ENCODE peak calls at places on chromosomes 6 and 20, in eight cellular contexts. W is cardiac fibroblast, Q is non-pigmented ciliary epithelial cell, B is coronary artery, G is memory B cell, D is WTC11, F is NCI-H524, Y is SW 1271. I is an unnamed sample.

GRCh38 chr20:60009826-60010616 is 51.8 kb downstream of the CDH26 start:
- DNase-seq in G (no peak), W (no peak), F (peak; percentile 23), Y (no peak), Q (no peak), B (peak; percentile 4), D (no peak), I (no peak)

GRCh38 chr6:132466952-132467351 is 46.0 kb downstream of the STX7 start:
- DNase-seq in Q (peak; percentile 17), D (no peak), F (no peak), B (no peak), Y (no peak), W (peak; percentile 54), G (no peak), I (no peak)

GRCh38 chr6:15929685-15930084 is 199.2 kb upstream of the MYLIP start:
- DNase-seq in D (no peak), Q (no peak), G (no peak), F (no peak), W (no peak), Y (no peak), B (no peak), I (no peak)

GRCh38 chr6:111817451-111818146 is 55.7 kb downstream of the FYN start:
- DNase-seq in D (no peak), W (no peak), G (no peak), Y (no peak), Q (no peak), B (no peak), F (no peak), I (no peak)

GRCh38 chr6:142377112-142377848 is 75.5 kb downstream of the ADGRG6 start:
- DNase-seq in B (no peak), W (no peak), Y (peak; percentile 76), D (peak; percentile 65), F (peak; percentile 1), Q (no peak), G (no peak), I (no peak)

GRCh38 chr20:32132911-32133549 is 23.5 kb downstream of the TM9SF4 start:
- DNase-seq in G (no peak), Y (no peak), D (no peak), Q (no peak), F (no peak), B (no peak), W (no peak), I (no peak)

GRCh38 chr20:53623454-53624206 is 30.0 kb upstream of the ZNF217 start:
- DNase-seq in W (peak; percentile 88), F (peak; percentile 58), Q (peak; percentile 34), B (peak; percentile 77), Y (peak; percentile 75), D (peak; percentile 42), G (no peak), I (no peak)

GRCh38 chr20:33233129-33233774 is 2.5 kb upstream of the BPIFA1 start:
- DNase-seq in W (no peak), Y (no peak), D (peak; percentile 53), F (peak; percentile 86), B (no peak), G (no peak), Q (no peak), I (no peak)

GRCh38 chr20:59184880-59185447 is 21.3 kb downstream of the ZNF831 start:
- DNase-seq in G (no peak), W (peak; percentile 2), Q (no peak), B (no peak), D (no peak), F (no peak), Y (no peak), I (no peak)

GRCh38 chr6:35259194-35259945 is at the start of gene ZNF76:
- DNase-seq in B (peak; percentile 98), Q (peak; percentile 66), Y (peak; percentile 95), D (peak; percentile 97), G (peak; percentile 98), W (peak; percentile 98), F (peak; percentile 95), I (peak; percentile 99)

GRCh38 chr6:28446818-28447511 is 3.7 kb upstream of the ZSCAN23 start:
- DNase-seq in Y (no peak), D (peak; percentile 47), Q (no peak), W (no peak), F (no peak), G (no peak), B (no peak), I (no peak)

GRCh38 chr6:71250050-71250689 is 38.4 kb upstream of the OGFRL1 start:
- DNase-seq in B (no peak), D (no peak), Y (peak; percentile 87), F (no peak), W (peak; percentile 97), G (no peak), Q (peak; percentile 74), I (no peak)

GRCh38 chr20:36116813-36117441 is 37.6 kb upstream of the EPB41L1 start:
- DNase-seq in W (peak; percentile 76), F (no peak), G (no peak), Q (no peak), Y (no peak), D (no peak), B (no peak), I (no peak)

GRCh38 chr20:59207742-59208357 is 44.2 kb downstream of the ZNF831 start:
- DNase-seq in Q (no peak), D (peak; percentile 86), B (no peak), W (peak; percentile 10), F (peak; percentile 21), G (peak; percentile 74), Y (no peak), I (no peak)

GRCh38 chr6:1461207-1461606 is 71.8 kb downstream of the FOXF2 start:
- DNase-seq in Q (peak; percentile 57), F (no peak), Y (no peak), D (no peak), B (no peak), W (peak; percentile 59), G (no peak), I (no peak)

GRCh38 chr6:81950877-81951276 is 198.4 kb upstream of the TENT5A start:
- DNase-seq in D (no peak), W (peak; percentile 56), B (no peak), G (no peak), Y (no peak), F (no peak), Q (peak; percentile 71), I (no peak)

GRCh38 chr6:107116328-107116892 is 1.1 kb upstream of the BEND3 start:
- DNase-seq in F (peak; percentile 61), Y (no peak), D (peak; percentile 52), Q (no peak), G (peak; percentile 31), B (no peak), W (peak; percentile 25), I (no peak)